ENCODE peak calls at places on chromosome 11, in four cellular contexts. I, G, H and P are unnamed samples.
A peak's percentile ranks its signal among the peaks of the same experiment; 100 is the strongest.

GRCh38 chr11:73889019-73889418 is 12.2 kb downstream of the PAAF1 start:
- DNase-seq in H (no peak), G (no peak), I (no peak), P (no peak)

GRCh38 chr11:12526789-12527188 is 147.4 kb upstream of the TEAD1 start:
- DNase-seq in G (no peak), H (no peak), I (no peak), P (peak; percentile 66)

GRCh38 chr11:65827774-65828156 is 6.0 kb upstream of the SNX32 start:
- DNase-seq in G (no peak), H (no peak), I (no peak), P (peak; percentile 71)

GRCh38 chr11:9955387-9955786 is 291.5 kb downstream of the SWAP70 start:
- DNase-seq in H (no peak), G (no peak), I (no peak), P (no peak)

GRCh38 chr11:113249491-113249763 is 65.0 kb upstream of the TTC12 start:
- DNase-seq in H (no peak), I (no peak), G (peak; percentile 42), P (no peak)

GRCh38 chr11:105829084-105829483 is 193.0 kb downstream of the MSANTD4 start:
- DNase-seq in G (no peak), I (no peak), H (no peak), P (no peak)

GRCh38 chr11:113849713-113850112 is 25.7 kb downstream of the USP28 start:
- DNase-seq in G (peak; percentile 21), I (no peak), H (peak; percentile 83), P (no peak)

GRCh38 chr11:72353861-72354260 is 80.5 kb downstream of the CLPB start:
- DNase-seq in G (peak; percentile 60), H (no peak), I (no peak), P (no peak)

GRCh38 chr11:78432058-78432515 is 14.5 kb upstream of the GAB2 start:
- DNase-seq in G (peak; percentile 35), H (no peak), I (no peak), P (no peak)

GRCh38 chr11:62958547-62959071 is 26.2 kb downstream of the SLC22A6 start:
- DNase-seq in G (no peak), H (no peak), I (no peak), P (peak; percentile 23)

GRCh38 chr11:34206598-34207300 is 101.3 kb downstream of the NAT10 start:
- DNase-seq in G (no peak), H (no peak), I (no peak), P (no peak)

GRCh38 chr11:124074554-124074953 is 33.4 kb upstream of the OR10G7 start:
- DNase-seq in I (no peak), H (no peak), G (no peak), P (no peak)

GRCh38 chr11:125207866-125208425 is 43.4 kb downstream of the PKNOX2 start:
- DNase-seq in I (no peak), G (no peak), H (no peak), P (no peak)

GRCh38 chr11:57584341-57584740 is 13.1 kb upstream of the SERPING1 start:
- DNase-seq in I (no peak), G (no peak), H (no peak), P (no peak)

GRCh38 chr11:57588038-57588710 is 9.3 kb upstream of the SERPING1 start:
- DNase-seq in H (no peak), G (no peak), I (no peak), P (no peak)

GRCh38 chr11:57586711-57587110 is 10.8 kb upstream of the SERPING1 start:
- DNase-seq in I (no peak), H (no peak), G (no peak), P (no peak)

DNA sequence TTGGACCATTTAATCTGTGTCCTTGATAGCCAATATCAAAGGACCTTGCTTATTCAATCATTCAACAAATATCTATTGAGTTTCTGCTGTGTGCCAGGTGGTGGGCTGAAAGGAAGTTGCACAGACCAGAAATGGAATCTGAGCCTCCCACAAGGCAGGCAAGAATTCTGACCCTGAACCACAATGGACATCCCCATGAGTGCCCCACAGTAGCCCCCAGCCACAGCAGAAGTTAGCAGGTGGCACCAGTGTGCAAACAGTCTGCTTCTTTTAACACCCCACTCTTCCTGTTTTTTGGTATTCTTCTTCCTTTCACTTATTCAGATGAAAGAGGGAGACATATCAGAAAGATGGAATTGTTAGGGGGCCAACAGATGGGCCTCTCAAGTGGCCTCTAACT is 12.2 kb upstream of the SERPING1 start:
- DNase-seq in H (no peak), I (no peak), G (no peak), P (no peak)
- H3K27ac ChIP-seq in H (no peak overlapping the region), I (no peak overlapping the region), G (no peak overlapping the region), P (no peak overlapping the region)

GRCh38 chr11:765025-765801 is 12.1 kb downstream of the GATD1 start:
- DNase-seq in H (peak; percentile 86), I (no peak), G (peak; percentile 79), P (peak; percentile 50)

GRCh38 chr11:762421-763072 is 14.7 kb downstream of the GATD1 start:
- DNase-seq in G (peak; percentile 48), H (peak; percentile 70), I (no peak), P (peak; percentile 75)

GRCh38 chr11:763073-763463 is 14.2 kb downstream of the GATD1 start:
- DNase-seq in G (peak; percentile 55), H (peak; percentile 76), I (no peak), P (no peak)

GRCh38 chr11:764322-765024 is 12.8 kb downstream of the GATD1 start:
- DNase-seq in G (no peak), I (no peak), H (no peak), P (no peak)

DNA sequence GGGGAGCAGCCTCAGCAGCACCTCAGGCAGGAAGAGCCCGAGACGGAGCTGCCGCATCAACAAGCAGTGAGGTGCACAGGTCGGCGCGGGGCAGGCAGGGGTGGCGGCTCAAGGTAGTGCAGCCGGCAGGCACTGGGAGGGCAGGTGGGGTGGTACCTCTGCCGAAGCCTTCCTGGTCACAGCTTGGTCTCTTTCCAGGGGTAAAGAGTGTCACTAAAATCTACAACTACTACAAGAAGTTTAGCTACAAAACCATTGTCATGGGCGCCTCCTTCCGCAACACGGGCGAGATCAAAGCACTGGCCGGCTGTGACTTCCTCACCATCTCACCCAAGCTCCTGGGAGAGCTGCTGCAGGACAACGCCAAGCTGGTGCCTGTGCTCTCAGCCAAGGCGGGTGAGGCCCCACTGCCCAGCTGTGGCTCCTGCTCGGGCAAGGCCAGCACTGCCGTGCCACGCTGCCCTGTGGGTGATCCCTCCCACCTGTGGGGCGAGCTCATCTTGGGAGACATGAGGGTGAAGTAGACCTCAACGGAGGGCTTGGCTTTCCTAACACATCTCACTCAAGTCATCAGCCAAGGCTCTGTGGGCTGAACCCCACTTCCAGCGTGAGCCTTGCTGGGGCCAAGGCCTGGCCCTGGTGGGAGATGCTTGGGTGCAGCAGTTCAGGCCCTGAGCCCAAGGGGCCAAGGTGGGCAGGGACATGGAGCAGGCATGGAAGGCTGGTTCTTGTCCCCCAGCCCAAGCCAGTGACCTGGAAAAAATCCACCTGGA is 13.6 kb downstream of the GATD1 start:
- DNase-seq in G (no peak), I (no peak), H (peak; percentile 70), P (no peak)
- H4K8ac ChIP-seq in G (no peak overlapping the region), I (peak overlapping the region; percentile 75), H (no peak overlapping the region), P (peak overlapping the region; percentile 51)

DNA sequence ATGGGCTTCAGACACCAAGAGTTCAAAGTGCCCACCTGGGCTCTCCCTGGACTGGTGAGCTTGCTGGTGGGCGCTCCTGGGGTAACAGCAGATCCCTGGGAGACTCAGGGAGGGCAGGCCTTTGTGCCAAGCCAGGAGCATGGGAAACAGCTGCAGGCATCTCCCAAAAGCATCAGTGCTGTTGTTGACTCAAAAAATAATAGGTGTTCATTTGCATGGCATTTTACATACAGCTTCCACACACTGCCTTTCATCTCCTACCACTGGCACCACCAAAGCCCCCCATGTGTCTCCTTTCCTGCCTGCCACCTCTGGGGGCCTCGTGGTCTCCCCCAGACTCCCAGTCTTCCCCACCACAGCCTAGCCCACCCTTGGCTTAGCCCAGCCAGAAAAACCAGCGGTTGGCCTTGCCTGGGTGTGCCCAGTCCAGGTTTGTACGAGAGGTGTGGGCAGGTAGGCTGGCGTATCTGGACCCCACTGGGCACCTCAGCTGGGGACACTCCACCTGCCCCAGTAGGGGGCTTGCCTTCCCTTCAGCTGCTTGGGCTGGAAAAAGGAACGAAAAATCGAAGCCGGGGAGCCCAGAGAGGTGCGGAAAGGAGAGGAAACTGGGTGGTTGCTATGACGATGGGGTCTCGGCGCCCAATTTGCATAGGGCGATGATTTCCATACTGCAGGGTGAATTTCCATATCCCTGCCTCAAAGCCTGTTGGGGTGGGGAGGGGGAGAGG is 15.0 kb downstream of the POU2F3 start:
- DNase-seq in H (peak; percentile 91), I (peak; percentile 36), G (peak; percentile 88), P (no peak)
- H2AK5ac ChIP-seq in H (no peak overlapping the region), I (no peak overlapping the region), G (no peak overlapping the region), P (no peak overlapping the region)

DNA sequence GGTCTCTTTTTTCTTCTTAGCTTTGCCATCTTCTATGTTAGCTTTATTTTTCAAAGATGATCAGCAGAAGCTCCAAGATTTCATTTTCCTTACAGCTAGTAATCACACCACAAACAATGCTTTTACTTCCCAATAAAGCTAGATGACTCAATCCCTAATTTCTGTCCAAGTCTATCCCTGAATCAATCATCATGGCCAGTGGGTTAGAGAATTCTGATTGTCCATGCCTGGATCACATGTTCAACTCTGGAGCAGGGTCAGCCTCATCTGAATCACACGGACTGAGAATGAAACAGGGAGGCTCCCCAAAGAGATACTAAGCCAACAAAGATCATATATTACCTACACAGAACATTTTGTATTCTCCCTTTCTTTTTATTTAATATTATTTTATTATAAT is 79.6 kb downstream of the BBOX1 start:
- DNase-seq in I (no peak), G (no peak), H (no peak), P (no peak)
- H3K27ac ChIP-seq in I (no peak overlapping the region), G (no peak overlapping the region), H (no peak overlapping the region), P (no peak overlapping the region)

DNA sequence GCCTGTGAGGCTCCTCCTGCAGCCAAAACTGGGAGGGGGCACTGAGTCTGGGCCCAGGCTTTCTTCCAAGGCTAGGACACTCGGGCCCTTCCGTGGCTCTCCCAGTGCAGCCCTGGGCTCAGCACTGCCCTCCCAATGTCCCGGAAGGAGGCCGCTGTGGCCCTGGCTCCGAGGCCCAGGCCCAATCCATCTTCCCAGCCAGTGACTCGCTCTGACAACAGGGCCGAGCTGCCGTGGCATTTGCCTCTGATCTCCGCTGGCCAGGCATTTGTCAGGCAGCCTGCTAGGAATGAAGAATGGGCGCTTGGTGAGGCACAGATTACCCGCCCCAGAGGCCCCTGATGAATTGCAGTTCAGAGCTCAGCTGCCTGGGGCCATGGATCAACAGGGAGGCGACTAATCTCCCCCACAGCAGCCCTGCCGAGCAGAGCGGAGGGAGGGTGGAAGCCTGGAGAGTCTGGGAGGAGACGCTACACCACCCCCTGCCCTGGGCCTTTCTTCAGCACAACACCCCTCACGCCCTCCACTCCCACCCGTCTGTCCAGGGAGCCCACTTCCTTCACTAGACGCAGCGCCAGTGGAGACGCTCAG is 8.3 kb downstream of the FXYD2 start:
- DNase-seq in H (peak; percentile 70), I (peak; percentile 62), G (peak; percentile 95), P (peak; percentile 71)
- H4K8ac ChIP-seq in H (no peak overlapping the region), I (no peak overlapping the region), G (no peak overlapping the region), P (peak overlapping the region; percentile 71)

DNA sequence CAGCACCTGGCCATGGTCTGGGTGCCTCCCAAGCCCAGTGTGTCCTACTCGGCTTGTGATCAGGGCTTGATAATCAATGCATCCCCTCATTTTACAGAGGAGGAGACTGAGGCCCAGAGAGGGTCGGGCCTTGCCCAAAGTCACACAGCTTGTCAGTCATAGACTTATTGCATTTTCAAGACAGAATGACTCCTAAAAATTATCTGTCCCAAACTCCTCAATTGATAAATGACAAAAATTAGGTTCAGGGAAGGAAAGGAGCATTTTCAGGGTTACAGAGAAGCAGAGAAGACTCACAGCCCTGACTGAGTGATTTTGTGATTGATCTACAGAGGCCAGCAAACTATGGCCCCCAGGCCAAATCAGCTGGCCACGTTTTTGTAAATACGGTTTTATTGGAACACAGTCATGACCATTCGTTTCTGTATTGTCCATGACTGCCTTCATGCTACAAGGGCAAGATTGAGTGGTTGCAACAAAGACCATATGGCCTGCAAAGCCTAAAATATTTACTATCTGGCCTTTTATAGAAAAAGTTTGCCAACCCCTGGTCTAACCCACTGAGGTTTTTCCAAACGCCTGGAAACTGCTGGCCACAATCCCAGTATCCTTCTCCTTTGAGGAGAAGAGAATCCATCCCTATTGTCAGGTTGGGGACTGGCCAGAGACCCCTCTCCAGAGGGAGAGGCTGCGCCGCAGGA is 35.1 kb upstream of the NAV2 start:
- DNase-seq in H (no peak), I (no peak), G (no peak), P (no peak)
- H2AK5ac ChIP-seq in H (no peak overlapping the region), I (no peak overlapping the region), G (no peak overlapping the region), P (no peak overlapping the region)